ENCODE peak calls at places on chromosomes 7 and 10, in six cellular contexts. I, R, L, P, Z and A are unnamed samples.
A peak's percentile ranks its signal among the peaks of the same experiment; 100 is the strongest.

GRCh38 chr7:19133390-19133789 is 11.8 kb downstream of the FERD3L start:
- DNase-seq in P (no peak), Z (no peak), I (no peak), L (no peak), R (no peak), A (no peak)

GRCh38 chr7:64654796-64655548 is 11.0 kb upstream of the ZNF107 start:
- DNase-seq in R (no peak), Z (no peak), L (no peak), P (no peak), I (no peak), A (no peak)

GRCh38 chr7:27952393-27953290 is 212.7 kb downstream of the TAX1BP1 start:
- DNase-seq in I (no peak), P (no peak), L (no peak), R (no peak), Z (no peak), A (no peak)

GRCh38 chr7:87231715-87232114 is 12.2 kb upstream of the TMEM243 start:
- DNase-seq in R (no peak), Z (no peak), P (no peak), I (no peak), L (no peak), A (peak; percentile 66)

GRCh38 chr10:130352291-130352645 is 216.1 kb downstream of the GLRX3 start:
- DNase-seq in P (no peak), R (no peak), I (no peak), L (no peak), Z (no peak), A (no peak)

GRCh38 chr7:49703876-49704275 is 69.6 kb upstream of the VWC2 start:
- DNase-seq in P (no peak), L (no peak), I (no peak), R (no peak), Z (no peak), A (no peak)

GRCh38 chr7:18558503-18558902 is 63.0 kb downstream of the HDAC9 start:
- DNase-seq in P (no peak), R (no peak), Z (no peak), I (no peak), L (peak; percentile 20), A (no peak)

GRCh38 chr7:6725003-6725402 is 18.3 kb upstream of the ZNF12 start:
- DNase-seq in L (no peak), I (no peak), R (no peak), P (no peak), Z (no peak), A (peak; percentile 25)

GRCh38 chr7:94529516-94529915 is 19.9 kb downstream of the CASD1 start:
- DNase-seq in Z (no peak), P (no peak), R (no peak), L (no peak), I (no peak), A (no peak)

GRCh38 chr10:119368991-119369869 is 161.9 kb downstream of the GRK5 start:
- DNase-seq in R (no peak), L (no peak), Z (no peak), P (no peak), I (no peak), A (no peak)